ENCODE peak calls at places on chromosome 9, in nine cellular contexts. O, L, K, U, V, C, B, E and I are unnamed samples.

GRCh38 chr9:83199240-83199639 is 136.3 kb upstream of the RASEF start:
- DNase-seq in U (no peak), O (no peak), E (peak; percentile 16), V (peak; percentile 61), B (peak; percentile 62), K (peak; percentile 79), C (peak; percentile 61), L (no peak), I (peak; percentile 70)

GRCh38 chr9:98191615-98192502 is 578 bp downstream of the CORO2A start:
- DNase-seq in B (peak; percentile 25), O (peak; percentile 27), L (no peak), E (no peak), V (peak; percentile 72), U (no peak), K (peak; percentile 69), C (peak; percentile 45), I (peak; percentile 85)

GRCh38 chr9:21070171-21070571 is 7.6 kb downstream of the IFNB1 start:
- DNase-seq in U (no peak), O (peak; percentile 20), C (peak; percentile 90), L (no peak), E (peak; percentile 94), B (peak; percentile 43), V (peak; percentile 33), K (peak; percentile 76), I (peak; percentile 68)

GRCh38 chr9:21864505-21864904 is 62.1 kb downstream of the MTAP start:
- DNase-seq in O (no peak), U (no peak), V (no peak), E (no peak), L (no peak), B (no peak), C (no peak), K (no peak), I (no peak)

GRCh38 chr9:36993933-36994764 is 39.9 kb downstream of the PAX5 start:
- DNase-seq in U (no peak), B (no peak), C (no peak), K (no peak), L (no peak), E (no peak), V (no peak), O (no peak), I (no peak)

GRCh38 chr9:138082918-138083636 is 205.5 kb downstream of the CACNA1B start:
- DNase-seq in E (no peak), C (no peak), B (no peak), O (no peak), U (peak; percentile 48), K (no peak), V (no peak), L (no peak), I (peak; percentile 38)

GRCh38 chr9:133608382-133608781 is 807 bp downstream of the FAM163B start:
- DNase-seq in C (no peak), B (no peak), L (no peak), U (no peak), V (no peak), E (no peak), O (no peak), K (no peak), I (no peak)

GRCh38 chr9:107489687-107490605 is at the start of gene KLF4:
- DNase-seq in E (peak; percentile 95), K (peak; percentile 97), C (peak; percentile 76), L (peak; percentile 46), V (peak; percentile 93), O (peak; percentile 90), U (peak; percentile 90), B (peak; percentile 93), I (peak; percentile 97)

GRCh38 chr9:107863406-107863805 is 373.8 kb upstream of the KLF4 start:
- DNase-seq in O (no peak), B (no peak), L (no peak), V (no peak), E (no peak), C (no peak), K (no peak), U (no peak), I (no peak)

GRCh38 chr9:35042081-35042604 is 30.3 kb downstream of the VCP start:
- DNase-seq in L (no peak), B (no peak), E (peak; percentile 70), K (peak; percentile 22), C (peak; percentile 88), V (no peak), O (no peak), U (no peak), I (no peak)

GRCh38 chr9:113887436-113887835 is 11.3 kb downstream of the ZNF618 start:
- DNase-seq in L (no peak), E (no peak), V (no peak), U (no peak), O (no peak), K (no peak), C (no peak), B (no peak), I (no peak)

GRCh38 chr9:129617167-129617566 is 3.7 kb downstream of the C9orf50 start:
- DNase-seq in K (peak; percentile 58), C (peak; percentile 74), L (no peak), B (peak; percentile 44), V (peak; percentile 49), U (no peak), E (peak; percentile 86), O (no peak), I (peak; percentile 98)

GRCh38 chr9:128415222-128415621 is 5.4 kb upstream of the CERCAM start:
- DNase-seq in E (no peak), V (no peak), O (no peak), B (no peak), K (no peak), L (no peak), C (no peak), U (no peak), I (no peak)

GRCh38 chr9:134391319-134392231 is 65.3 kb downstream of the RXRA start:
- DNase-seq in L (peak; percentile 65), U (no peak), O (no peak), E (no peak), K (no peak), B (no peak), C (no peak), V (no peak), I (no peak)

GRCh38 chr9:8382777-8383527 is 583.4 kb upstream of the DMAC1 start:
- DNase-seq in E (no peak), V (no peak), B (no peak), O (no peak), C (no peak), L (no peak), U (no peak), K (no peak), I (no peak)

GRCh38 chr9:127267793-127268507 is 3.4 kb downstream of the GARNL3 start:
- DNase-seq in U (no peak), C (no peak), O (no peak), K (no peak), L (no peak), E (no peak), V (no peak), B (no peak), I (no peak)